ENCODE peak calls at places on chromosomes 13 and 19, in nine cellular contexts. One of them, this sample, is unnamed.

GRCh38 chr13:113220877-113221276 is 11.5 kb downstream of the CUL4A start:
- DNase-seq in activated CD4-positive, alpha-beta T cell treated with anti-CD3 and anti-CD28 coated beads for 48 hours: peak
- DNase-seq in stimulated activated CD8-positive, alpha-beta memory T cell treated with anti-CD3 and anti-CD28 coated beads, Interleukin-15, amount 100 ng/mL, for 24 hours: no peak
- DNase-seq in EL: peak
- DNase-seq in uterus: no peak
- DNase-seq in NCI-H345: no peak
- DNase-seq in psoas muscle: no peak
- DNase-seq in A549: peak
- DNase-seq in C1 segment of cervical spinal cord: no peak
- DNase-seq in this sample: no peak

GRCh38 chr13:26867451-26868067 is 107.0 kb upstream of the GPR12 start:
- DNase-seq in C1 segment of cervical spinal cord: no peak
- DNase-seq in A549: peak
- DNase-seq in NCI-H345: no peak
- DNase-seq in EL: peak
- DNase-seq in psoas muscle: no peak
- DNase-seq in uterus: no peak
- DNase-seq in stimulated activated CD8-positive, alpha-beta memory T cell treated with anti-CD3 and anti-CD28 coated beads, Interleukin-15, amount 100 ng/mL, for 24 hours: no peak
- DNase-seq in activated CD4-positive, alpha-beta T cell treated with anti-CD3 and anti-CD28 coated beads for 48 hours: peak
- DNase-seq in this sample: no peak

GRCh38 chr19:14639536-14640277 is 34.9 kb downstream of the ADGRE3 start:
- DNase-seq in EL: no peak
- DNase-seq in psoas muscle: no peak
- DNase-seq in C1 segment of cervical spinal cord: no peak
- DNase-seq in stimulated activated CD8-positive, alpha-beta memory T cell treated with anti-CD3 and anti-CD28 coated beads, Interleukin-15, amount 100 ng/mL, for 24 hours: no peak
- DNase-seq in A549: no peak
- DNase-seq in NCI-H345: no peak
- DNase-seq in uterus: no peak
- DNase-seq in activated CD4-positive, alpha-beta T cell treated with anti-CD3 and anti-CD28 coated beads for 48 hours: no peak
- DNase-seq in this sample: no peak

GRCh38 chr13:106038752-106039151 is 496.7 kb downstream of the EFNB2 start:
- DNase-seq in EL: peak
- DNase-seq in psoas muscle: no peak
- DNase-seq in C1 segment of cervical spinal cord: no peak
- DNase-seq in stimulated activated CD8-positive, alpha-beta memory T cell treated with anti-CD3 and anti-CD28 coated beads, Interleukin-15, amount 100 ng/mL, for 24 hours: no peak
- DNase-seq in activated CD4-positive, alpha-beta T cell treated with anti-CD3 and anti-CD28 coated beads for 48 hours: no peak
- DNase-seq in A549: peak
- DNase-seq in NCI-H345: no peak
- DNase-seq in uterus: no peak
- DNase-seq in this sample: no peak

GRCh38 chr13:40185393-40185792 is 481.0 kb downstream of the FOXO1 start:
- DNase-seq in A549: no peak
- DNase-seq in C1 segment of cervical spinal cord: no peak
- DNase-seq in activated CD4-positive, alpha-beta T cell treated with anti-CD3 and anti-CD28 coated beads for 48 hours: no peak
- DNase-seq in psoas muscle: no peak
- DNase-seq in uterus: no peak
- DNase-seq in EL: no peak
- DNase-seq in NCI-H345: no peak
- DNase-seq in stimulated activated CD8-positive, alpha-beta memory T cell treated with anti-CD3 and anti-CD28 coated beads, Interleukin-15, amount 100 ng/mL, for 24 hours: no peak
- DNase-seq in this sample: no peak

GRCh38 chr19:1333789-1334188 is 48.1 kb downstream of the EFNA2 start:
- DNase-seq in uterus: no peak
- DNase-seq in A549: no peak
- DNase-seq in activated CD4-positive, alpha-beta T cell treated with anti-CD3 and anti-CD28 coated beads for 48 hours: no peak
- DNase-seq in NCI-H345: no peak
- DNase-seq in EL: no peak
- DNase-seq in psoas muscle: no peak
- DNase-seq in C1 segment of cervical spinal cord: no peak
- DNase-seq in stimulated activated CD8-positive, alpha-beta memory T cell treated with anti-CD3 and anti-CD28 coated beads, Interleukin-15, amount 100 ng/mL, for 24 hours: no peak
- DNase-seq in this sample: no peak

GRCh38 chr19:35299523-35300339 is 7.8 kb downstream of the MAG start:
- DNase-seq in activated CD4-positive, alpha-beta T cell treated with anti-CD3 and anti-CD28 coated beads for 48 hours: peak
- DNase-seq in uterus: no peak
- DNase-seq in psoas muscle: no peak
- DNase-seq in EL: no peak
- DNase-seq in stimulated activated CD8-positive, alpha-beta memory T cell treated with anti-CD3 and anti-CD28 coated beads, Interleukin-15, amount 100 ng/mL, for 24 hours: no peak
- DNase-seq in A549: no peak
- DNase-seq in C1 segment of cervical spinal cord: peak
- DNase-seq in NCI-H345: no peak
- DNase-seq in this sample: no peak

GRCh38 chr19:49741210-49741844 is 21.8 kb downstream of the TSKS start:
- DNase-seq in psoas muscle: no peak
- DNase-seq in uterus: no peak
- DNase-seq in EL: peak
- DNase-seq in stimulated activated CD8-positive, alpha-beta memory T cell treated with anti-CD3 and anti-CD28 coated beads, Interleukin-15, amount 100 ng/mL, for 24 hours: no peak
- DNase-seq in C1 segment of cervical spinal cord: no peak
- DNase-seq in activated CD4-positive, alpha-beta T cell treated with anti-CD3 and anti-CD28 coated beads for 48 hours: no peak
- DNase-seq in A549: no peak
- DNase-seq in NCI-H345: no peak
- DNase-seq in this sample: no peak

GRCh38 chr19:39557791-39558622 is 18.0 kb upstream of the EID2 start:
- DNase-seq in EL: peak
- DNase-seq in psoas muscle: no peak
- DNase-seq in NCI-H345: peak
- DNase-seq in activated CD4-positive, alpha-beta T cell treated with anti-CD3 and anti-CD28 coated beads for 48 hours: peak
- DNase-seq in C1 segment of cervical spinal cord: no peak
- DNase-seq in uterus: no peak
- DNase-seq in A549: no peak
- DNase-seq in stimulated activated CD8-positive, alpha-beta memory T cell treated with anti-CD3 and anti-CD28 coated beads, Interleukin-15, amount 100 ng/mL, for 24 hours: no peak
- DNase-seq in this sample: no peak

GRCh38 chr19:18046066-18046718 is 38.2 kb downstream of the ARRDC2 start:
- DNase-seq in EL: peak
- DNase-seq in uterus: peak
- DNase-seq in NCI-H345: no peak
- DNase-seq in A549: peak
- DNase-seq in activated CD4-positive, alpha-beta T cell treated with anti-CD3 and anti-CD28 coated beads for 48 hours: peak
- DNase-seq in C1 segment of cervical spinal cord: no peak
- DNase-seq in stimulated activated CD8-positive, alpha-beta memory T cell treated with anti-CD3 and anti-CD28 coated beads, Interleukin-15, amount 100 ng/mL, for 24 hours: no peak
- DNase-seq in psoas muscle: peak
- DNase-seq in this sample: no peak

GRCh38 chr19:6712692-6713670 is 7.5 kb downstream of the C3 start:
- DNase-seq in activated CD4-positive, alpha-beta T cell treated with anti-CD3 and anti-CD28 coated beads for 48 hours: no peak
- DNase-seq in EL: no peak
- DNase-seq in A549: no peak
- DNase-seq in NCI-H345: no peak
- DNase-seq in stimulated activated CD8-positive, alpha-beta memory T cell treated with anti-CD3 and anti-CD28 coated beads, Interleukin-15, amount 100 ng/mL, for 24 hours: no peak
- DNase-seq in C1 segment of cervical spinal cord: no peak
- DNase-seq in psoas muscle: no peak
- DNase-seq in uterus: no peak
- DNase-seq in this sample: no peak

GRCh38 chr19:6012416-6013170 is 34.7 kb upstream of the RANBP3 start:
- DNase-seq in A549: no peak
- DNase-seq in C1 segment of cervical spinal cord: no peak
- DNase-seq in uterus: no peak
- DNase-seq in activated CD4-positive, alpha-beta T cell treated with anti-CD3 and anti-CD28 coated beads for 48 hours: no peak
- DNase-seq in NCI-H345: no peak
- DNase-seq in stimulated activated CD8-positive, alpha-beta memory T cell treated with anti-CD3 and anti-CD28 coated beads, Interleukin-15, amount 100 ng/mL, for 24 hours: no peak
- DNase-seq in psoas muscle: no peak
- DNase-seq in EL: no peak
- DNase-seq in this sample: no peak

GRCh38 chr19:49408816-49409440 is 14.3 kb downstream of the PTH2 start:
- DNase-seq in psoas muscle: no peak
- DNase-seq in EL: peak
- DNase-seq in stimulated activated CD8-positive, alpha-beta memory T cell treated with anti-CD3 and anti-CD28 coated beads, Interleukin-15, amount 100 ng/mL, for 24 hours: no peak
- DNase-seq in A549: no peak
- DNase-seq in uterus: no peak
- DNase-seq in activated CD4-positive, alpha-beta T cell treated with anti-CD3 and anti-CD28 coated beads for 48 hours: no peak
- DNase-seq in C1 segment of cervical spinal cord: no peak
- DNase-seq in NCI-H345: no peak
- DNase-seq in this sample: no peak

GRCh38 chr19:10899171-10899653 is 27.9 kb downstream of the CARM1 start:
- DNase-seq in NCI-H345: peak
- DNase-seq in C1 segment of cervical spinal cord: peak
- DNase-seq in activated CD4-positive, alpha-beta T cell treated with anti-CD3 and anti-CD28 coated beads for 48 hours: no peak
- DNase-seq in EL: no peak
- DNase-seq in psoas muscle: peak
- DNase-seq in stimulated activated CD8-positive, alpha-beta memory T cell treated with anti-CD3 and anti-CD28 coated beads, Interleukin-15, amount 100 ng/mL, for 24 hours: no peak
- DNase-seq in uterus: no peak
- DNase-seq in A549: no peak
- DNase-seq in this sample: no peak

GRCh38 chr19:35226748-35227147 is 1.8 kb downstream of the FAM187B start:
- DNase-seq in uterus: no peak
- DNase-seq in activated CD4-positive, alpha-beta T cell treated with anti-CD3 and anti-CD28 coated beads for 48 hours: no peak
- DNase-seq in psoas muscle: no peak
- DNase-seq in A549: no peak
- DNase-seq in EL: no peak
- DNase-seq in stimulated activated CD8-positive, alpha-beta memory T cell treated with anti-CD3 and anti-CD28 coated beads, Interleukin-15, amount 100 ng/mL, for 24 hours: no peak
- DNase-seq in NCI-H345: no peak
- DNase-seq in C1 segment of cervical spinal cord: no peak
- DNase-seq in this sample: no peak

GRCh38 chr19:7701049-7701653 is 780 bp downstream of the FCER2 start:
- DNase-seq in EL: no peak
- DNase-seq in A549: no peak
- DNase-seq in activated CD4-positive, alpha-beta T cell treated with anti-CD3 and anti-CD28 coated beads for 48 hours: no peak
- DNase-seq in C1 segment of cervical spinal cord: no peak
- DNase-seq in psoas muscle: no peak
- DNase-seq in NCI-H345: no peak
- DNase-seq in stimulated activated CD8-positive, alpha-beta memory T cell treated with anti-CD3 and anti-CD28 coated beads, Interleukin-15, amount 100 ng/mL, for 24 hours: no peak
- DNase-seq in uterus: no peak
- DNase-seq in this sample: no peak

GRCh38 chr13:39266426-39266825 is 228.2 kb downstream of the NHLRC3 start:
- DNase-seq in C1 segment of cervical spinal cord: no peak
- DNase-seq in activated CD4-positive, alpha-beta T cell treated with anti-CD3 and anti-CD28 coated beads for 48 hours: no peak
- DNase-seq in NCI-H345: no peak
- DNase-seq in stimulated activated CD8-positive, alpha-beta memory T cell treated with anti-CD3 and anti-CD28 coated beads, Interleukin-15, amount 100 ng/mL, for 24 hours: no peak
- DNase-seq in uterus: no peak
- DNase-seq in EL: peak
- DNase-seq in A549: no peak
- DNase-seq in psoas muscle: no peak
- DNase-seq in this sample: no peak

GRCh38 chr13:30576528-30576927 is 41.2 kb upstream of the USPL1 start:
- DNase-seq in uterus: no peak
- DNase-seq in activated CD4-positive, alpha-beta T cell treated with anti-CD3 and anti-CD28 coated beads for 48 hours: peak
- DNase-seq in psoas muscle: no peak
- DNase-seq in stimulated activated CD8-positive, alpha-beta memory T cell treated with anti-CD3 and anti-CD28 coated beads, Interleukin-15, amount 100 ng/mL, for 24 hours: no peak
- DNase-seq in C1 segment of cervical spinal cord: no peak
- DNase-seq in EL: peak
- DNase-seq in A549: no peak
- DNase-seq in NCI-H345: peak
- DNase-seq in this sample: no peak

GRCh38 chr19:5091576-5092215 is 122.8 kb downstream of the KDM4B start:
- DNase-seq in NCI-H345: no peak
- DNase-seq in stimulated activated CD8-positive, alpha-beta memory T cell treated with anti-CD3 and anti-CD28 coated beads, Interleukin-15, amount 100 ng/mL, for 24 hours: no peak
- DNase-seq in C1 segment of cervical spinal cord: no peak
- DNase-seq in uterus: peak
- DNase-seq in EL: no peak
- DNase-seq in activated CD4-positive, alpha-beta T cell treated with anti-CD3 and anti-CD28 coated beads for 48 hours: no peak
- DNase-seq in psoas muscle: peak
- DNase-seq in A549: no peak
- DNase-seq in this sample: peak

GRCh38 chr19:35357867-35358573 is at the start of gene FFAR3:
- DNase-seq in EL: peak
- DNase-seq in activated CD4-positive, alpha-beta T cell treated with anti-CD3 and anti-CD28 coated beads for 48 hours: no peak
- DNase-seq in stimulated activated CD8-positive, alpha-beta memory T cell treated with anti-CD3 and anti-CD28 coated beads, Interleukin-15, amount 100 ng/mL, for 24 hours: no peak
- DNase-seq in NCI-H345: no peak
- DNase-seq in A549: no peak
- DNase-seq in uterus: no peak
- DNase-seq in psoas muscle: no peak
- DNase-seq in C1 segment of cervical spinal cord: no peak
- DNase-seq in this sample: no peak

GRCh38 chr13:29746167-29746677 is 104.2 kb downstream of the UBL3 start:
- DNase-seq in C1 segment of cervical spinal cord: no peak
- DNase-seq in psoas muscle: no peak
- DNase-seq in NCI-H345: no peak
- DNase-seq in activated CD4-positive, alpha-beta T cell treated with anti-CD3 and anti-CD28 coated beads for 48 hours: no peak
- DNase-seq in uterus: no peak
- DNase-seq in EL: no peak
- DNase-seq in stimulated activated CD8-positive, alpha-beta memory T cell treated with anti-CD3 and anti-CD28 coated beads, Interleukin-15, amount 100 ng/mL, for 24 hours: no peak
- DNase-seq in A549: no peak
- DNase-seq in this sample: no peak

GRCh38 chr19:3210347-3211017 is 14.0 kb upstream of the CELF5 start:
- DNase-seq in NCI-H345: peak
- DNase-seq in C1 segment of cervical spinal cord: no peak
- DNase-seq in uterus: no peak
- DNase-seq in psoas muscle: peak
- DNase-seq in EL: peak
- DNase-seq in activated CD4-positive, alpha-beta T cell treated with anti-CD3 and anti-CD28 coated beads for 48 hours: peak
- DNase-seq in stimulated activated CD8-positive, alpha-beta memory T cell treated with anti-CD3 and anti-CD28 coated beads, Interleukin-15, amount 100 ng/mL, for 24 hours: peak
- DNase-seq in A549: peak
- DNase-seq in this sample: peak

GRCh38 chr19:21233691-21234090 is 91.9 kb downstream of the ZNF431 start:
- DNase-seq in activated CD4-positive, alpha-beta T cell treated with anti-CD3 and anti-CD28 coated beads for 48 hours: no peak
- DNase-seq in psoas muscle: no peak
- DNase-seq in uterus: no peak
- DNase-seq in A549: no peak
- DNase-seq in NCI-H345: no peak
- DNase-seq in stimulated activated CD8-positive, alpha-beta memory T cell treated with anti-CD3 and anti-CD28 coated beads, Interleukin-15, amount 100 ng/mL, for 24 hours: no peak
- DNase-seq in EL: peak
- DNase-seq in C1 segment of cervical spinal cord: no peak
- DNase-seq in this sample: no peak

GRCh38 chr19:43799502-43800142 is 2.6 kb downstream of the LYPD5 start:
- DNase-seq in C1 segment of cervical spinal cord: no peak
- DNase-seq in activated CD4-positive, alpha-beta T cell treated with anti-CD3 and anti-CD28 coated beads for 48 hours: no peak
- DNase-seq in stimulated activated CD8-positive, alpha-beta memory T cell treated with anti-CD3 and anti-CD28 coated beads, Interleukin-15, amount 100 ng/mL, for 24 hours: no peak
- DNase-seq in psoas muscle: no peak
- DNase-seq in EL: no peak
- DNase-seq in uterus: no peak
- DNase-seq in NCI-H345: no peak
- DNase-seq in A549: no peak
- DNase-seq in this sample: no peak

GRCh38 chr19:42081584-42082258 is 5.8 kb downstream of the ZNF574 start:
- DNase-seq in A549: peak
- DNase-seq in NCI-H345: no peak
- DNase-seq in EL: peak
- DNase-seq in stimulated activated CD8-positive, alpha-beta memory T cell treated with anti-CD3 and anti-CD28 coated beads, Interleukin-15, amount 100 ng/mL, for 24 hours: no peak
- DNase-seq in C1 segment of cervical spinal cord: no peak
- DNase-seq in activated CD4-positive, alpha-beta T cell treated with anti-CD3 and anti-CD28 coated beads for 48 hours: no peak
- DNase-seq in psoas muscle: no peak
- DNase-seq in uterus: no peak
- DNase-seq in this sample: no peak

GRCh38 chr13:78758549-78758948 is 99.6 kb upstream of the OBI1 start:
- DNase-seq in activated CD4-positive, alpha-beta T cell treated with anti-CD3 and anti-CD28 coated beads for 48 hours: no peak
- DNase-seq in psoas muscle: no peak
- DNase-seq in A549: no peak
- DNase-seq in C1 segment of cervical spinal cord: no peak
- DNase-seq in uterus: no peak
- DNase-seq in NCI-H345: no peak
- DNase-seq in EL: no peak
- DNase-seq in stimulated activated CD8-positive, alpha-beta memory T cell treated with anti-CD3 and anti-CD28 coated beads, Interleukin-15, amount 100 ng/mL, for 24 hours: no peak
- DNase-seq in this sample: no peak

GRCh38 chr13:38898481-38898880 is 92.2 kb downstream of the STOML3 start:
- DNase-seq in stimulated activated CD8-positive, alpha-beta memory T cell treated with anti-CD3 and anti-CD28 coated beads, Interleukin-15, amount 100 ng/mL, for 24 hours: no peak
- DNase-seq in A549: no peak
- DNase-seq in C1 segment of cervical spinal cord: no peak
- DNase-seq in activated CD4-positive, alpha-beta T cell treated with anti-CD3 and anti-CD28 coated beads for 48 hours: no peak
- DNase-seq in psoas muscle: no peak
- DNase-seq in uterus: no peak
- DNase-seq in NCI-H345: no peak
- DNase-seq in EL: no peak
- DNase-seq in this sample: no peak

GRCh38 chr19:39740395-39740794 is 2.6 kb upstream of the CLC start:
- DNase-seq in uterus: no peak
- DNase-seq in psoas muscle: no peak
- DNase-seq in stimulated activated CD8-positive, alpha-beta memory T cell treated with anti-CD3 and anti-CD28 coated beads, Interleukin-15, amount 100 ng/mL, for 24 hours: no peak
- DNase-seq in NCI-H345: no peak
- DNase-seq in A549: no peak
- DNase-seq in C1 segment of cervical spinal cord: no peak
- DNase-seq in EL: no peak
- DNase-seq in activated CD4-positive, alpha-beta T cell treated with anti-CD3 and anti-CD28 coated beads for 48 hours: peak
- DNase-seq in this sample: no peak

GRCh38 chr13:33184131-33184485 is 101.4 kb downstream of the STARD13 start:
- DNase-seq in activated CD4-positive, alpha-beta T cell treated with anti-CD3 and anti-CD28 coated beads for 48 hours: no peak
- DNase-seq in uterus: no peak
- DNase-seq in stimulated activated CD8-positive, alpha-beta memory T cell treated with anti-CD3 and anti-CD28 coated beads, Interleukin-15, amount 100 ng/mL, for 24 hours: no peak
- DNase-seq in EL: no peak
- DNase-seq in NCI-H345: no peak
- DNase-seq in psoas muscle: no peak
- DNase-seq in A549: no peak
- DNase-seq in C1 segment of cervical spinal cord: no peak
- DNase-seq in this sample: no peak